ENCODE peak calls at places on chromosome 19, in seven cellular contexts. A is transverse colon, S is brain microvascular endothelial cell, T is RWPE1, P is H1, W is AG04449, L is WTC11. E is an unnamed sample.

GRCh38 chr19:2217591-2217990 is 18.5 kb downstream of the PLEKHJ1 start:
- DNase-seq in A (no peak), S (no peak), T (no peak), P (no peak), W (no peak), L (no peak), E (no peak)

GRCh38 chr19:48506138-48506733 is 5.4 kb downstream of the LMTK3 start:
- DNase-seq in A (no peak), S (no peak), T (peak), P (no peak), W (no peak), L (no peak), E (peak)

GRCh38 chr19:3062165-3063105 is at the start of gene TLE5:
- DNase-seq in A (peak), S (no peak), T (peak), P (no peak), W (no peak), L (no peak), E (no peak)

GRCh38 chr19:9073806-9074205 is 13.1 kb upstream of the OR1M1 start:
- DNase-seq in A (no peak), S (no peak), T (no peak), P (no peak), W (no peak), L (peak), E (no peak)

GRCh38 chr19:3544742-3545668 is 6.0 kb downstream of the TEKTIP1 start:
- DNase-seq in A (peak), S (no peak), T (peak), P (no peak), W (no peak), L (peak), E (peak)

GRCh38 chr19:17473041-17473440 is 2.7 kb downstream of the SLC27A1 start:
- DNase-seq in A (no peak), S (peak), T (no peak), P (no peak), W (peak), L (no peak), E (peak)

GRCh38 chr19:58296086-58296485 is 9.1 kb upstream of the ERVK3-1 start:
- DNase-seq in A (no peak), S (no peak), T (no peak), P (no peak), W (no peak), L (no peak), E (no peak)

GRCh38 chr19:47226426-47227346 is 4.3 kb downstream of the BBC3 start:
- DNase-seq in A (peak), S (no peak), T (peak), P (no peak), W (no peak), L (no peak), E (peak)

GRCh38 chr19:5308471-5309437 is 31.9 kb downstream of the PTPRS start:
- DNase-seq in A (peak), S (peak), T (peak), P (no peak), W (peak), L (no peak), E (no peak)

GRCh38 chr19:44746946-44747738 is 1.4 kb upstream of the BCL3 start:
- DNase-seq in A (peak), S (peak), T (peak), P (no peak), W (peak), L (peak), E (peak)

GRCh38 chr19:18597809-18598660 is 8.6 kb downstream of the CRLF1 start:
- DNase-seq in A (no peak), S (no peak), T (no peak), P (no peak), W (no peak), L (no peak), E (no peak)

GRCh38 chr19:3042545-3043267 is 13.6 kb upstream of the TLE2 start:
- DNase-seq in A (no peak), S (no peak), T (no peak), P (no peak), W (no peak), L (no peak), E (no peak)

GRCh38 chr19:1920644-1921043 is 15.4 kb downstream of the ADAT3 start:
- DNase-seq in A (no peak), S (no peak), T (no peak), P (no peak), W (no peak), L (no peak), E (no peak)

GRCh38 chr19:14480695-14481069 is 5.5 kb upstream of the PTGER1 start:
- DNase-seq in A (no peak), S (peak), T (no peak), P (no peak), W (no peak), L (no peak), E (no peak)

GRCh38 chr19:31885280-31885853 is 460.0 kb upstream of the ZNF507 start:
- DNase-seq in A (no peak), S (no peak), T (no peak), P (no peak), W (no peak), L (no peak), E (no peak)

GRCh38 chr19:13066933-13067831 is 35.5 kb downstream of the LYL1 start:
- DNase-seq in A (peak), S (no peak), T (no peak), P (no peak), W (no peak), L (no peak), E (no peak)

GRCh38 chr19:7199613-7200533 is 94.3 kb downstream of the INSR start:
- DNase-seq in A (peak), S (no peak), T (no peak), P (no peak), W (no peak), L (no peak), E (no peak)

GRCh38 chr19:39409886-39410619 is 2.4 kb upstream of the PLEKHG2 start:
- DNase-seq in A (peak), S (peak), T (no peak), P (no peak), W (no peak), L (peak), E (no peak)
- TF ChIP-seq CTCF in A (peak), S (peak), T (no peak), P (no peak), W (no peak), L (no peak), E (peak)

GRCh38 chr19:51800849-51801244 is 5.9 kb downstream of the FPR3 start:
- DNase-seq in A (no peak), S (no peak), T (no peak), P (no peak), W (no peak), L (no peak), E (no peak)

GRCh38 chr19:51798127-51798526 is 3.2 kb downstream of the FPR3 start:
- DNase-seq in A (no peak), S (no peak), T (no peak), P (no peak), W (no peak), L (no peak), E (no peak)

GRCh38 chr19:51798958-51799310 is 4.0 kb downstream of the FPR3 start:
- DNase-seq in A (peak), S (no peak), T (no peak), P (no peak), W (no peak), L (no peak), E (no peak)

GRCh38 chr19:51799998-51800848 is 5.3 kb downstream of the FPR3 start:
- DNase-seq in A (no peak), S (peak), T (no peak), P (no peak), W (no peak), L (no peak), E (no peak)

DNA sequence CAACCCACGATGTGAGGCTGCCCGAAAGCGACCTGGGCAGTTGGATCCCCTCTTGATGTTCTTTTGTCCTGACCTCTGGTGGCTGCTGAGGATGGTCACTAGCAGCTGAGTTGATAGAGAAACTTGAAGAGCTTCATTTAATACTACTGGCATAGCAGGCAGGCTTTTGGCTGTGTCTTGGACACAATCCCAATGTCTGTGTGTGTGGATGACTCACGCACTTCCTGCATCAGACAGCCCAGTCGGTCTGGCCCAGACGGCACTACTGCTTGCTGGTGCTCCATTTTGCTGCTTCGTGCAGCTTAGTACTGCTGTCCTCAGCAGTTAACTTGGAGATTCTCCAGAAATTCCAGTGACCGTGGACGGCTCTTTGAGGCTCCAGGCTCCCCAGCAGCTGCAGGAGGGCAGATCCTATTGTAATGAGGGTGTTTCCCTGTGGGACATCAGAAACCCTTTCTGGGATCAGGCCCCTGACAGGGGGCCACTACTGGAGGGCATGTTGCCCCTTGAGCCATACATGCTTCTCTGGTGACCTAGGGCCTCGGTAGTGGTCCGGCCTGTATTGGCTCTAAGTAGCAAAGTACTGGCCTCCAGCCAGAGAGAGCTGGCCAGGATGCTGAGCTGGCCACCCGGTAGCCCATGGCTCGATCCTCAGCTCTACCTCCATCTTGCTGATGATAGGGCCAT is 4.5 kb downstream of the FPR3 start:
- DNase-seq in A (peak), S (peak), T (peak), P (no peak), W (peak), L (no peak), E (peak)
- TF ChIP-seq CTCF in A (no peak), S (no peak), T (no peak), P (no peak), W (no peak), L (no peak), E (peak)

DNA sequence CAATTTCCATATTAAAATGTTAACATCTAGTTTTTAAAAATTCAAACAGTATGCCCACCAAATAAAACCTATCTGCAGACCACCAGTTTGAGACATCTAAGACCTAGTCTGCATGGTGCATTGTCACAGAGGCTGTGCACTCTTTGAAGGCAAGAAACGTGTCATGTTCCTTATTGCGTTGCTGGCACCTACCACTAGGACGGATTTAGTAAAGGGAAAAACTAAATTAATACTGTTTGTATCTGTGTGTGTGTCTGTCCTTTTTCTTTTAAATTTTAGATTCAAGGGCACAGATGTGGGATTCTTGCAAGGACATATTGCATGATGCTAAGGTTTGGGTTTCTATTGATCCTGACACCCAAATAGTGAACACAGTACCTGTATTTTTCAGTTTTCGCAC is 481.4 kb downstream of the UQCRFS1 start:
- DNase-seq in A (no peak), S (no peak), T (no peak), P (no peak), W (no peak), L (no peak), E (no peak)
- TF ChIP-seq CTCF in A (no peak), S (no peak), T (no peak), P (no peak), W (no peak), L (no peak), E (peak)

DNA sequence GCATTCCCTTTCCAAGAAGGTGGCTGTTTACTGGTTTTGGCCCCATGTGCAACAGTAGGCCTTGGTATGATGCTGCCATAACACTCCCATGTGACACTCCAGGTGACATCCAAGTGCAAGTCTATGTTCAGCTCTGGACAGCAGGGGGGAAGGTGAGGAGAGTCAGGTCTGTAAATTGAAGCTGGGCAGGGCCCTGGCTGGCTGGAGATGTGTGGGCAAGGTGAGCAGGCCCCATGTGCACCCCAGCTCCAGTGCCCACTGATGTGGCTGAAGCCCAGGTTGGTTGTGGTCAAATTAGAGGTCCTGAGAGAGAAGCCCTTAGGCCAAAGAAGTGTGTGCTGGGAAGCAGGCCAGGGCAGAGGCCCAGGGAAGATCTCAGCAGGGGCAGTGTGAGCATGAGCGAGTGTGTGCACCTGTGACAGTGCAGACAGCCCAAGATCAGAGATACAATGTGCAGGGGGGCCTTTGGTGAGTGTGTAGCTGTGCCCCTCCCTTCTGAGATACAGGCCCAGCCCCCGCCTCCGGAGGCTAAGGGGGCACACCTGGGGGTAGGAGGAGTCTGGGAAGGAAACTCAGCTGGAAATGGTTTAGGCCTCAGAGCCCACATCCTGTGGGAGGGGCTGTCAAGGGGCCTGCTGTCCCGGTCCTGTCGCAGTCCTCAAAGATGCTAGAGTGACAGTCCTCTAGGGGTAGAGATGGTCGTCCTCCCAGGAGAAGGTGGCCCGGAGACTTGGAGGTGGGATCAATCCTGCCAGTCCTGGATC is 18.6 kb downstream of the DEDD2 start:
- DNase-seq in A (peak), S (no peak), T (no peak), P (no peak), W (no peak), L (no peak), E (no peak)
- TF ChIP-seq CTCF in A (no peak), S (no peak), T (no peak), P (no peak), W (no peak), L (no peak), E (no peak)

DNA sequence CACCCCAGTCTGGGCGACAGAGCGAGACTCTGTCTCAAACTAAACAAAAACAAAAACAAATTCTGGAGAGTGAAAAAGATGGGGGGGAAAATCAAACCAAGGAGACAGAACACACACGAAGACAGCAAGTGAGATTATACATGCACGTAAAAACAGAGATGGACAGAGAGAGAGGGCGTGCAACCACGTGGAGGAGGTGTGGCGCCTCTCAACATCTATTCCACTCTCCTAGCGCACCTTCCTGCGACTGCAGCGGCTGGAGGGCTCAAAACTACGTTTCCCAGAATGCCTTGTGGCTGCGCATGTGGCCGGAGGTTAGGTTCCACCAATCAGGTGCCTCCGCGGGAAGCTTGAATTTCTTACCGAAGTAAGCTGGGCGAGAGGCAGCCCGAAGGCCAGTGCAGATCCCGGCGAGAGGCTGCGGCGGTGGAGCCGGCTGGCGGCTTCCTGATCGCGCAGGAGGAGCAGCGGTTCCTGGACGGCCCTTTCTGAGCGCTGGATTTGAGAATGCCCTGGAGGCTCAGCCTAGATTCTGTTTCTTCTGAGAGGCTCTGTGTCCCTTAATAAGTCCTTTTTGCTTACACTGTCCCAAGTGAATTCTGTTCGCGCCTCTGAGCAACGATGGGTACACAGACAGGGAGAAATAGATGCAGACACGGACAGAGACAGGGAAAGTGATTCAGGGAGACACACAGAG is 13.1 kb upstream of the NANOS2 start:
- DNase-seq in A (peak), S (peak), T (peak), P (peak), W (peak), L (peak), E (peak)
- TF ChIP-seq CTCF in A (no peak), S (no peak), T (peak), P (peak), W (no peak), L (no peak), E (no peak)

DNA sequence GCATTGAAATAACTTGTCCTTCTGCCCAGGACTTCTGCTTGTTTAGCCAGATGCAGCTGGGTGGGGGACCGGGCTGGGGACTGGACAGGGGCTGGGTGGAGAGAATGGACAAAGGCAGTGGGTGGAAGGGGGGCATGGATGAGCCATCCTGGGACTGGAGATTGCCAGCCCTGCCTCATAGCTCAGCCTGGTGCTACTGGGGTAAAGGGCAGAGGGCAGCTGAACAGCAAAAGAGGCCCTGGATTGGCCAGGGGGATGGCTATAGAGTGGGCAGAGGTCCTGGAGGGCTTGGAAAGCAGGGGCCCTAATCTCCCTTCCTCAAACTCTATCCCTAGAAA is 17.7 kb upstream of the PLAUR start:
- DNase-seq in A (no peak), S (no peak), T (no peak), P (no peak), W (no peak), L (no peak), E (no peak)
- TF ChIP-seq CTCF in A (no peak), S (no peak), T (no peak), P (no peak), W (no peak), L (no peak), E (no peak)

GRCh38 chr19:29527500-29528328 is 1.9 kb downstream of the VSTM2B start:
- DNase-seq in A (no peak), S (no peak), T (peak), P (no peak), W (no peak), L (no peak), E (no peak)

GRCh38 chr19:29528946-29529645 is 3.3 kb downstream of the VSTM2B start:
- DNase-seq in A (no peak), S (no peak), T (no peak), P (no peak), W (no peak), L (peak), E (no peak)

GRCh38 chr19:29529646-29530548 is 4.1 kb downstream of the VSTM2B start:
- DNase-seq in A (no peak), S (no peak), T (no peak), P (no peak), W (no peak), L (peak), E (no peak)

GRCh38 chr19:29526730-29527499 is 1.1 kb downstream of the VSTM2B start:
- DNase-seq in A (no peak), S (no peak), T (no peak), P (no peak), W (no peak), L (peak), E (no peak)

DNA sequence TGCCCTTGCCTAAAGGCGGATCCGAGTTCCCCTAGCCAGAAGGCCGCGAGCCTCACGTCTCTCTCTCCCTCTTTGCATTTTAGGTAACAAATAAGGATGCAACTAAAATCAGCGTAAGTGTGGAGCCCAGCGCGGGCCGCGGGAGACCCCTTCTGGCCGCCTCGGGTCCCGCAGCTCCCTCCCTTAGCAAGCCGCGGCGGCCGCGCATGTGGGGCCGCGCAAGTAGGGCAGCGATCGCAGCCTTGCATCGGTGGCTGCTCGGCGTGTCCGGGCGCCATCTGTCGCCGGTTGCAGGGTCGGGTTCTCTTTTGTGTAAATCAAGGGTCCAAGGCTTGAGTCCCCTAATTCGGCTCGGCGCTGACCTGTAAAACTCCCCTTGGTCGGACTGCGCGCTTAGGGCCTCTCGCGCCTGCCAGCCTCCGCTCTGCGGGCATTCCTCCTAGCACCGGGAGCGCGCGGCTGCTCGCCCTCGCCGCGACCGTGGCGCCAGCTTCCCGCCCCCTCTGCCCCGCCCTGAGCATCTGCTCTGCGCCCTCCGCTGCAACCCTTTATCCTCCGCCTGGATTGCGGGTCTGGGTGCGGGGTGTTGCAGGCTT is 2.7 kb downstream of the VSTM2B start:
- DNase-seq in A (peak), S (peak), T (peak), P (peak), W (no peak), L (peak), E (peak)
- TF ChIP-seq CTCF in A (peak), S (peak), T (peak), P (peak), W (peak), L (peak), E (peak)

GRCh38 chr19:11324748-11325389 is 14.6 kb downstream of the RAB3D start:
- DNase-seq in A (no peak), S (no peak), T (no peak), P (no peak), W (no peak), L (no peak), E (no peak)

GRCh38 chr19:11322269-11323024 is 17.0 kb downstream of the RAB3D start:
- DNase-seq in A (no peak), S (no peak), T (no peak), P (no peak), W (no peak), L (no peak), E (no peak)

GRCh38 chr19:11325544-11325943 is 13.9 kb downstream of the RAB3D start:
- DNase-seq in A (no peak), S (no peak), T (no peak), P (no peak), W (no peak), L (no peak), E (no peak)

GRCh38 chr19:11324079-11324661 is 15.3 kb downstream of the RAB3D start:
- DNase-seq in A (peak), S (peak), T (peak), P (no peak), W (peak), L (no peak), E (peak)

GRCh38 chr19:11323601-11324078 is 15.8 kb downstream of the RAB3D start:
- DNase-seq in A (no peak), S (no peak), T (no peak), P (no peak), W (no peak), L (no peak), E (no peak)
- TF ChIP-seq CTCF in A (no peak), S (peak), T (no peak), P (peak), W (no peak), L (no peak), E (peak)